ENCODE peak calls at places on chromosomes 1 and 21, in seven cellular contexts. U is dermis blood vessel endothelial cell, A is NCI-H1092, I is Right ventricle myocardium superior, S is mesothelial cell of epicardium, T is GOT3, X is hippocampal formation. P is an unnamed sample.

GRCh38 chr1:25105836-25106235 is 126.5 kb downstream of the SYF2 start:
- DNase-seq in U (no peak), A (no peak), I (no peak), S (no peak), T (no peak), X (no peak), P (no peak)

GRCh38 chr1:244371294-244372141 is 80.2 kb downstream of the ADSS2 start:
- DNase-seq in U (no peak), A (no peak), I (no peak), S (no peak), T (no peak), X (no peak), P (peak; percentile 35)

GRCh38 chr1:10308001-10308400 is 90.9 kb upstream of the PGD start:
- DNase-seq in U (peak; percentile 61), A (no peak), I (no peak), S (no peak), T (no peak), X (no peak), P (no peak)

GRCh38 chr1:75135829-75136142 is 1.6 kb downstream of the LHX8 start:
- DNase-seq in U (peak; percentile 4), A (no peak), I (no peak), S (no peak), T (no peak), X (no peak), P (peak; percentile 36)

GRCh38 chr1:185735667-185736105 is 1.5 kb downstream of the HMCN1 start:
- DNase-seq in U (no peak), A (no peak), I (no peak), S (no peak), T (no peak), X (no peak), P (no peak)

GRCh38 chr21:41133896-41134522 is 34.0 kb upstream of the BACE2 start:
- DNase-seq in U (peak; percentile 74), A (peak; percentile 21), I (no peak), S (no peak), T (no peak), X (no peak), P (peak; percentile 48)

GRCh38 chr1:87392241-87393192 is 63.8 kb downstream of the LMO4 start:
- DNase-seq in U (peak; percentile 28), A (no peak), I (no peak), S (no peak), T (no peak), X (no peak), P (peak; percentile 93)

GRCh38 chr1:38000529-38001453 is 4.5 kb downstream of the FHL3 start:
- DNase-seq in U (peak; percentile 92), A (no peak), I (no peak), S (peak; percentile 54), T (no peak), X (no peak), P (peak; percentile 94)

GRCh38 chr1:245334827-245335490 is 180.2 kb downstream of the KIF26B start:
- DNase-seq in U (no peak), A (no peak), I (no peak), S (no peak), T (no peak), X (no peak), P (no peak)

GRCh38 chr1:184531296-184531695 is 144.5 kb downstream of the C1orf21 start:
- DNase-seq in U (no peak), A (no peak), I (no peak), S (no peak), T (no peak), X (no peak), P (no peak)

GRCh38 chr1:3038113-3038551 is 16.9 kb downstream of the ACTRT2 start:
- DNase-seq in U (no peak), A (no peak), I (peak; percentile 29), S (peak; percentile 20), T (no peak), X (no peak), P (no peak)

GRCh38 chr1:160800645-160801408 is 4.9 kb downstream of the LY9 start:
- DNase-seq in U (no peak), A (no peak), I (no peak), S (no peak), T (no peak), X (no peak), P (no peak)

GRCh38 chr1:67540733-67541125 is 110.5 kb upstream of the SERBP1 start:
- DNase-seq in U (peak; percentile 46), A (no peak), I (no peak), S (no peak), T (no peak), X (no peak), P (no peak)

GRCh38 chr1:180905927-180906326 is 6.8 kb upstream of the KIAA1614 start:
- DNase-seq in U (no peak), A (no peak), I (no peak), S (no peak), T (no peak), X (no peak), P (no peak)

GRCh38 chr1:89035080-89035479 is 12.4 kb upstream of the GBP3 start:
- DNase-seq in U (no peak), A (no peak), I (no peak), S (no peak), T (no peak), X (no peak), P (no peak)

P was measured in astrocyte of the hippocampus.